ENCODE peak calls at places on chromosome 7, in four cellular contexts. One of them, this sample, is unnamed.
A peak's percentile ranks its signal among the peaks of the same experiment; 100 is the strongest.

GRCh38 chr7:157432541-157432956 is 95.7 kb downstream of the DNAJB6 start:
- DNase-seq in SK-N-SH: peak; percentile 81
- DNase-seq in K562: peak; percentile 77
- DNase-seq in GM12878: no peak
- DNase-seq in this sample: peak; percentile 77

GRCh38 chr7:11726251-11727155 is 105.5 kb downstream of the THSD7A start:
- DNase-seq in SK-N-SH: peak; percentile 33
- DNase-seq in K562: no peak
- DNase-seq in GM12878: no peak
- DNase-seq in this sample: no peak

GRCh38 chr7:113561446-113561845 is 357.4 kb downstream of the PPP1R3A start:
- DNase-seq in SK-N-SH: no peak
- DNase-seq in K562: no peak
- DNase-seq in GM12878: no peak
- DNase-seq in this sample: no peak

GRCh38 chr7:30559566-30559965 is 35.1 kb upstream of the GARS1 start:
- DNase-seq in SK-N-SH: no peak
- DNase-seq in K562: no peak
- DNase-seq in GM12878: no peak
- DNase-seq in this sample: no peak

GRCh38 chr7:30281263-30281662 is 3.1 kb upstream of the ZNRF2 start:
- DNase-seq in SK-N-SH: no peak
- DNase-seq in K562: no peak
- DNase-seq in GM12878: no peak
- DNase-seq in this sample: no peak

GRCh38 chr7:140260767-140261486 is 84.1 kb upstream of the KDM7A start:
- DNase-seq in SK-N-SH: no peak
- DNase-seq in K562: no peak
- DNase-seq in GM12878: no peak
- DNase-seq in this sample: no peak

GRCh38 chr7:27108390-27109127 is 6.1 kb upstream of the HOXA2 start:
- DNase-seq in SK-N-SH: no peak
- DNase-seq in K562: no peak
- DNase-seq in GM12878: no peak
- DNase-seq in this sample: peak; percentile 72

GRCh38 chr7:22346383-22347107 is 10.4 kb downstream of the RAPGEF5 start:
- DNase-seq in SK-N-SH: no peak
- DNase-seq in K562: peak; percentile 27
- DNase-seq in GM12878: no peak
- DNase-seq in this sample: no peak

GRCh38 chr7:132536646-132537395 is 39.4 kb downstream of the PLXNA4 start:
- DNase-seq in SK-N-SH: no peak
- DNase-seq in K562: no peak
- DNase-seq in GM12878: no peak
- DNase-seq in this sample: no peak

DNA sequence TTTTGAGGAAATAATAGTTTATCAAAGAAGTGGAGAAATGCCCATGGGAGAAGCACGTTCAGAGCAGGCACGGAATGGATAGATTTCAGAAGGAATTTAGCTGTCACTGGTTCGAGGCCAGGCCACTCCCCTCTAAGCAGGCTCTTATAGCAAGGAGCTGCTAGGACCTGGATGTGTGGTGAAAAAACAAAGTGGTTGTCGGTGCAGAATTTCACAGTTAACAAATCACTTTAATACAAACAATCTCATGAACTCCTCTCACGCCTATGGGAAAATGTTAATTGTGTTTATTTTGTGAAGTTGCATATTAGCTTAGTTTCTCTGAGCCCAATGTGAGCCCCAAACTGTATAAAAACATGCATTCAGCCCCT is 176.3 kb downstream of the PKD1L1 start:
- DNase-seq in SK-N-SH: no peak
- DNase-seq in K562: no peak
- DNase-seq in GM12878: no peak
- DNase-seq in this sample: no peak
- TF ChIP-seq USF1 in SK-N-SH: no peak
- TF ChIP-seq USF1 in K562: no peak
- TF ChIP-seq USF1 in GM12878: no peak
- TF ChIP-seq USF1 in this sample: no peak

GRCh38 chr7:155870334-155871180 is 58.3 kb upstream of the SHH start:
- DNase-seq in SK-N-SH: no peak
- DNase-seq in K562: no peak
- DNase-seq in GM12878: no peak
- DNase-seq in this sample: no peak
- TF ChIP-seq USF1 in SK-N-SH: no peak
- TF ChIP-seq USF1 in K562: no peak
- TF ChIP-seq USF1 in GM12878: no peak
- TF ChIP-seq USF1 in this sample: no peak

GRCh38 chr7:55100172-55100961 is 81.5 kb downstream of the EGFR start:
- DNase-seq in SK-N-SH: no peak
- DNase-seq in K562: no peak
- DNase-seq in GM12878: no peak
- DNase-seq in this sample: no peak
- TF ChIP-seq USF1 in SK-N-SH: no peak
- TF ChIP-seq USF1 in K562: no peak
- TF ChIP-seq USF1 in GM12878: no peak
- TF ChIP-seq USF1 in this sample: no peak

DNA sequence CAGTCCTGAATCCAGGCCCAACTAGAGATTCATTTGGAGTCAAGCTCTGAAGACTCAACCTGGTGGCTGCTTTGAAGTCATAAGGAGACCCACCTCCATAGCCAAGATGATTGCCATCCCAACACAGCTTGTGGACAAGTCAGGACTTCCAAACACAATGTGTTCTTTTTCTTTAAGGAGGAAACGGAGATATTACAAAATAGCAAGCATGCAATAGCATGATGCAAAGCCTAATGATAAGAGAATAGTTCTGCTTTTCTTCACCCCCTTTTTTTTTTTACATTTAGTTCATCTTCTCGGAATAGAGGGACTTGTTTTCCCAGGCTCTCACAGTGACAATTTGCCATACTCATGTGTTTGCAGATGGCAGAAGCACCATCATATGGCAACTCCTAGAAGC is 119.8 kb downstream of the ITGB8 start:
- DNase-seq in SK-N-SH: no peak
- DNase-seq in K562: no peak
- DNase-seq in GM12878: no peak
- DNase-seq in this sample: no peak
- TF ChIP-seq USF1 in SK-N-SH: no peak
- TF ChIP-seq USF1 in K562: no peak
- TF ChIP-seq USF1 in GM12878: no peak
- TF ChIP-seq USF1 in this sample: no peak

GRCh38 chr7:5417106-5418071 is 6.2 kb downstream of the TNRC18 start:
- DNase-seq in SK-N-SH: no peak
- DNase-seq in K562: no peak
- DNase-seq in GM12878: no peak
- DNase-seq in this sample: no peak
- TF ChIP-seq USF1 in SK-N-SH: no peak
- TF ChIP-seq USF1 in K562: no peak
- TF ChIP-seq USF1 in GM12878: no peak
- TF ChIP-seq USF1 in this sample: no peak

GRCh38 chr7:147196476-147196875 is 1079.9 kb downstream of the CNTNAP2 start:
- DNase-seq in SK-N-SH: no peak
- DNase-seq in K562: no peak
- DNase-seq in GM12878: no peak
- DNase-seq in this sample: no peak

GRCh38 chr7:147188485-147188884 is 1071.9 kb downstream of the CNTNAP2 start:
- DNase-seq in SK-N-SH: no peak
- DNase-seq in K562: no peak
- DNase-seq in GM12878: no peak
- DNase-seq in this sample: no peak

GRCh38 chr7:147197006-147197405 is 1080.4 kb downstream of the CNTNAP2 start:
- DNase-seq in SK-N-SH: no peak
- DNase-seq in K562: no peak
- DNase-seq in GM12878: no peak
- DNase-seq in this sample: no peak

GRCh38 chr7:147193476-147193875 is 1076.9 kb downstream of the CNTNAP2 start:
- DNase-seq in SK-N-SH: no peak
- DNase-seq in K562: no peak
- DNase-seq in GM12878: no peak
- DNase-seq in this sample: no peak
- TF ChIP-seq USF1 in SK-N-SH: no peak
- TF ChIP-seq USF1 in K562: no peak
- TF ChIP-seq USF1 in GM12878: no peak
- TF ChIP-seq USF1 in this sample: no peak